ENCODE peak calls at places on chromosomes 1 and 21, in eight cellular contexts. K, C, Z, N, Q, H, A and B are unnamed samples.

GRCh38 chr1:68344208-68344607 is 105.5 kb downstream of the RPE65 start:
- DNase-seq in K (no peak), C (no peak), Z (no peak), N (no peak), Q (no peak), H (no peak), A (no peak), B (no peak)

GRCh38 chr1:94463765-94464330 is 45.7 kb downstream of the ABCD3 start:
- DNase-seq in K (no peak), C (peak), Z (no peak), N (no peak), Q (peak), H (peak), A (no peak), B (peak)

GRCh38 chr1:31248276-31248675 is 8.6 kb upstream of the NKAIN1 start:
- DNase-seq in K (no peak), C (peak), Z (no peak), N (no peak), Q (no peak), H (no peak), A (no peak), B (no peak)

GRCh38 chr1:228287541-228288425 is 79.9 kb downstream of the OBSCN start:
- DNase-seq in K (no peak), C (no peak), Z (no peak), N (peak), Q (no peak), H (no peak), A (no peak), B (no peak)

GRCh38 chr1:65119951-65120350 is 28.1 kb upstream of the AK4 start:
- DNase-seq in K (no peak), C (no peak), Z (no peak), N (no peak), Q (no peak), H (peak), A (no peak), B (no peak)

GRCh38 chr21:34813266-34813886 is 144.6 kb downstream of the CLIC6 start:
- DNase-seq in K (no peak), C (peak), Z (no peak), N (no peak), Q (no peak), H (no peak), A (no peak), B (peak)

GRCh38 chr1:223329252-223329651 is 34.7 kb downstream of the SUSD4 start:
- DNase-seq in K (no peak), C (no peak), Z (no peak), N (no peak), Q (no peak), H (no peak), A (no peak), B (no peak)

GRCh38 chr1:115969509-115969908 is 6.8 kb upstream of the SLC22A15 start:
- DNase-seq in K (no peak), C (no peak), Z (no peak), N (no peak), Q (no peak), H (no peak), A (no peak), B (no peak)

GRCh38 chr1:210586785-210587184 is 258.1 kb downstream of the HHAT start:
- DNase-seq in K (no peak), C (no peak), Z (no peak), N (no peak), Q (no peak), H (no peak), A (no peak), B (no peak)

GRCh38 chr21:38819051-38819718 is 13.5 kb downstream of the ETS2 start:
- DNase-seq in K (no peak), C (no peak), Z (no peak), N (no peak), Q (no peak), H (no peak), A (no peak), B (no peak)

GRCh38 chr21:28884481-28884880 is 108.2 kb downstream of the LTN1 start:
- DNase-seq in K (no peak), C (peak), Z (no peak), N (no peak), Q (no peak), H (peak), A (no peak), B (no peak)

GRCh38 chr1:37809942-37810341 is 1.9 kb upstream of the YRDC start:
- DNase-seq in K (no peak), C (no peak), Z (no peak), N (no peak), Q (no peak), H (no peak), A (no peak), B (peak)

GRCh38 chr1:65147424-65148177 is 402 bp upstream of the AK4 start:
- DNase-seq in K (no peak), C (peak), Z (no peak), N (peak), Q (peak), H (peak), A (peak), B (no peak)

GRCh38 chr1:30724175-30724574 is 790 bp upstream of the MATN1 start:
- DNase-seq in K (no peak), C (no peak), Z (no peak), N (peak), Q (no peak), H (no peak), A (no peak), B (no peak)

GRCh38 chr1:171985639-171986038 is 144.3 kb downstream of the DNM3 start:
- DNase-seq in K (no peak), C (peak), Z (no peak), N (no peak), Q (no peak), H (peak), A (no peak), B (no peak)

GRCh38 chr1:27001570-27002360 is 8.3 kb downstream of the TRNP1 start:
- DNase-seq in K (no peak), C (peak), Z (no peak), N (peak), Q (no peak), H (no peak), A (no peak), B (no peak)

GRCh38 chr21:35319684-35320083 is 270.6 kb upstream of the RUNX1 start:
- DNase-seq in K (no peak), C (peak), Z (no peak), N (no peak), Q (no peak), H (no peak), A (no peak), B (no peak)

GRCh38 chr21:42736646-42737350 is 83.4 kb downstream of the PDE9A start:
- DNase-seq in K (no peak), C (no peak), Z (no peak), N (no peak), Q (no peak), H (no peak), A (no peak), B (no peak)

GRCh38 chr1:107669996-107670395 is 295.0 kb downstream of the VAV3 start:
- DNase-seq in K (no peak), C (peak), Z (no peak), N (peak), Q (no peak), H (no peak), A (no peak), B (peak)

GRCh38 chr1:20078711-20079110 is 8.7 kb downstream of the PLA2G5 start:
- DNase-seq in K (no peak), C (no peak), Z (no peak), N (no peak), Q (no peak), H (no peak), A (no peak), B (no peak)

GRCh38 chr1:20194770-20195463 is 8.6 kb upstream of the PLA2G2C start:
- DNase-seq in K (peak), C (peak), Z (peak), N (peak), Q (peak), H (peak), A (peak), B (peak)

GRCh38 chr1:42368096-42368795 is 12.3 kb upstream of the RIMKLA start:
- DNase-seq in K (no peak), C (no peak), Z (no peak), N (no peak), Q (no peak), H (no peak), A (no peak), B (no peak)

GRCh38 chr1:244075247-244075722 is 24.2 kb downstream of the ZBTB18 start:
- DNase-seq in K (no peak), C (peak), Z (no peak), N (no peak), Q (no peak), H (peak), A (no peak), B (no peak)

GRCh38 chr1:67614511-67614934 is 70.5 kb upstream of the GADD45A start:
- DNase-seq in K (no peak), C (peak), Z (no peak), N (no peak), Q (no peak), H (peak), A (no peak), B (no peak)

GRCh38 chr1:63701187-63701586 is 72.6 kb upstream of the ROR1 start:
- DNase-seq in K (no peak), C (no peak), Z (no peak), N (no peak), Q (no peak), H (no peak), A (no peak), B (no peak)

GRCh38 chr1:15936025-15936424 is 39.9 kb downstream of the ZBTB17 start:
- DNase-seq in K (no peak), C (no peak), Z (no peak), N (no peak), Q (no peak), H (no peak), A (no peak), B (no peak)

GRCh38 chr1:19153169-19153568 is 56.9 kb downstream of the UBR4 start:
- DNase-seq in K (no peak), C (no peak), Z (no peak), N (no peak), Q (no peak), H (no peak), A (no peak), B (no peak)

GRCh38 chr1:91831132-91831930 is 54.6 kb downstream of the TGFBR3 start:
- DNase-seq in K (no peak), C (no peak), Z (no peak), N (no peak), Q (no peak), H (no peak), A (no peak), B (peak)

GRCh38 chr1:94805912-94806311 is 14.2 kb upstream of the SLC44A3 start:
- DNase-seq in K (no peak), C (peak), Z (peak), N (no peak), Q (peak), H (peak), A (peak), B (peak)

GRCh38 chr1:98203461-98203860 is 282.6 kb upstream of the DPYD start:
- DNase-seq in K (no peak), C (peak), Z (no peak), N (no peak), Q (no peak), H (no peak), A (no peak), B (no peak)

GRCh38 chr1:52098139-52098871 is 42.2 kb downstream of the BTF3L4 start:
- DNase-seq in K (no peak), C (no peak), Z (no peak), N (no peak), Q (no peak), H (no peak), A (no peak), B (no peak)

GRCh38 chr1:181482001-181482430 is 1.3 kb upstream of the CACNA1E start:
- DNase-seq in K (no peak), C (no peak), Z (no peak), N (no peak), Q (no peak), H (no peak), A (no peak), B (no peak)

GRCh38 chr1:4156241-4156640 is 256.2 kb upstream of the C1orf174 start:
- DNase-seq in K (no peak), C (no peak), Z (no peak), N (no peak), Q (no peak), H (no peak), A (no peak), B (no peak)